ENCODE peak calls at places on chromosomes 6 and 20, in six cellular contexts. One of them, this sample, is unnamed.

GRCh38 chr20:45067558-45067957 is 33.4 kb downstream of the KCNS1 start:
- DNase-seq in ovary: no peak
- DNase-seq in H1: no peak
- DNase-seq in thyroid gland: no peak
- DNase-seq in transverse colon: no peak
- DNase-seq in HCT116: no peak
- DNase-seq in this sample: peak; percentile 70

GRCh38 chr6:136031982-136032381 is 180.5 kb downstream of the PDE7B start:
- DNase-seq in ovary: no peak
- DNase-seq in thyroid gland: no peak
- DNase-seq in transverse colon: no peak
- DNase-seq in H1: no peak
- DNase-seq in HCT116: peak; percentile 6
- DNase-seq in this sample: peak; percentile 73

GRCh38 chr6:128520436-128521301 is at the start of gene PTPRK:
- DNase-seq in HCT116: peak; percentile 76
- DNase-seq in H1: peak; percentile 77
- DNase-seq in thyroid gland: peak; percentile 94
- DNase-seq in transverse colon: peak; percentile 94
- DNase-seq in ovary: peak; percentile 96
- DNase-seq in this sample: peak; percentile 93

GRCh38 chr20:2446845-2447244 is 23.7 kb downstream of the SNRPB start:
- DNase-seq in thyroid gland: no peak
- DNase-seq in HCT116: no peak
- DNase-seq in transverse colon: no peak
- DNase-seq in H1: no peak
- DNase-seq in ovary: no peak
- DNase-seq in this sample: no peak

GRCh38 chr6:1774541-1774940 is 164.8 kb downstream of the FOXC1 start:
- DNase-seq in thyroid gland: no peak
- DNase-seq in transverse colon: no peak
- DNase-seq in H1: no peak
- DNase-seq in HCT116: no peak
- DNase-seq in ovary: no peak
- DNase-seq in this sample: no peak

GRCh38 chr6:4928426-4928825 is 75.4 kb downstream of the RPP40 start:
- DNase-seq in transverse colon: no peak
- DNase-seq in thyroid gland: no peak
- DNase-seq in ovary: no peak
- DNase-seq in HCT116: no peak
- DNase-seq in H1: no peak
- DNase-seq in this sample: no peak

GRCh38 chr6:40923860-40924259 is 115.2 kb downstream of the UNC5CL start:
- DNase-seq in HCT116: no peak
- DNase-seq in H1: no peak
- DNase-seq in ovary: no peak
- DNase-seq in thyroid gland: no peak
- DNase-seq in transverse colon: no peak
- DNase-seq in this sample: no peak

GRCh38 chr6:105817370-105817769 is 268.8 kb upstream of the PRDM1 start:
- DNase-seq in HCT116: no peak
- DNase-seq in thyroid gland: no peak
- DNase-seq in transverse colon: no peak
- DNase-seq in H1: no peak
- DNase-seq in ovary: no peak
- DNase-seq in this sample: no peak

GRCh38 chr20:63969851-63970713 is at the start of gene ZNF512B:
- DNase-seq in H1: no peak
- DNase-seq in ovary: peak; percentile 83
- DNase-seq in HCT116: no peak
- DNase-seq in thyroid gland: peak; percentile 74
- DNase-seq in transverse colon: peak; percentile 59
- DNase-seq in this sample: peak; percentile 81

GRCh38 chr20:1820137-1821074 is 74.8 kb upstream of the SIRPA start:
- DNase-seq in transverse colon: no peak
- DNase-seq in H1: no peak
- DNase-seq in ovary: no peak
- DNase-seq in thyroid gland: no peak
- DNase-seq in HCT116: no peak
- DNase-seq in this sample: peak; percentile 61

GRCh38 chr6:137731960-137732616 is 135.0 kb upstream of the TNFAIP3 start:
- DNase-seq in H1: no peak
- DNase-seq in ovary: no peak
- DNase-seq in transverse colon: no peak
- DNase-seq in HCT116: no peak
- DNase-seq in thyroid gland: no peak
- DNase-seq in this sample: no peak

GRCh38 chr6:16102208-16102607 is 26.7 kb upstream of the MYLIP start:
- DNase-seq in transverse colon: no peak
- DNase-seq in thyroid gland: no peak
- DNase-seq in ovary: no peak
- DNase-seq in HCT116: no peak
- DNase-seq in H1: no peak
- DNase-seq in this sample: no peak

GRCh38 chr20:3815703-3816315 is 4.5 kb upstream of the AP5S1 start:
- DNase-seq in H1: no peak
- DNase-seq in ovary: no peak
- DNase-seq in transverse colon: no peak
- DNase-seq in HCT116: no peak
- DNase-seq in thyroid gland: no peak
- DNase-seq in this sample: no peak

GRCh38 chr6:31738048-31738979 is 1.5 kb upstream of the MSH5 start:
- DNase-seq in ovary: no peak
- DNase-seq in H1: no peak
- DNase-seq in HCT116: no peak
- DNase-seq in transverse colon: peak; percentile 84
- DNase-seq in thyroid gland: no peak
- DNase-seq in this sample: no peak

GRCh38 chr6:54990001-54990400 is 143.4 kb downstream of the FAM83B start:
- DNase-seq in thyroid gland: no peak
- DNase-seq in transverse colon: no peak
- DNase-seq in ovary: no peak
- DNase-seq in H1: no peak
- DNase-seq in HCT116: no peak
- DNase-seq in this sample: no peak

GRCh38 chr6:23505021-23505420 is 621.0 kb upstream of the NRSN1 start:
- DNase-seq in transverse colon: no peak
- DNase-seq in ovary: no peak
- DNase-seq in HCT116: no peak
- DNase-seq in thyroid gland: no peak
- DNase-seq in H1: no peak
- DNase-seq in this sample: no peak

GRCh38 chr20:1826046-1826445 is 69.2 kb upstream of the SIRPA start:
- DNase-seq in HCT116: no peak
- DNase-seq in transverse colon: no peak
- DNase-seq in H1: no peak
- DNase-seq in thyroid gland: no peak
- DNase-seq in ovary: no peak
- DNase-seq in this sample: no peak

GRCh38 chr20:896626-897025 is 19.5 kb downstream of the ANGPT4 start:
- DNase-seq in ovary: no peak
- DNase-seq in transverse colon: no peak
- DNase-seq in H1: no peak
- DNase-seq in thyroid gland: no peak
- DNase-seq in HCT116: no peak
- DNase-seq in this sample: no peak

GRCh38 chr6:168045706-168046620 is 33.0 kb downstream of the FRMD1 start:
- DNase-seq in HCT116: no peak
- DNase-seq in ovary: peak; percentile 47
- DNase-seq in H1: no peak
- DNase-seq in thyroid gland: no peak
- DNase-seq in transverse colon: no peak
- DNase-seq in this sample: no peak

GRCh38 chr6:134078166-134078565 is 25.7 kb upstream of the SLC2A12 start:
- DNase-seq in HCT116: no peak
- DNase-seq in thyroid gland: no peak
- DNase-seq in H1: no peak
- DNase-seq in ovary: no peak
- DNase-seq in transverse colon: no peak
- DNase-seq in this sample: no peak

GRCh38 chr6:134079406-134079921 is 27.0 kb upstream of the SLC2A12 start:
- DNase-seq in HCT116: no peak
- DNase-seq in transverse colon: no peak
- DNase-seq in H1: no peak
- DNase-seq in ovary: no peak
- DNase-seq in thyroid gland: no peak
- DNase-seq in this sample: no peak

GRCh38 chr6:134080171-134080795 is 27.9 kb upstream of the SLC2A12 start:
- DNase-seq in HCT116: no peak
- DNase-seq in transverse colon: peak; percentile 34
- DNase-seq in H1: no peak
- DNase-seq in thyroid gland: no peak
- DNase-seq in ovary: no peak
- DNase-seq in this sample: no peak

GRCh38 chr6:134081506-134081905 is 29.1 kb upstream of the SLC2A12 start:
- DNase-seq in transverse colon: no peak
- DNase-seq in HCT116: no peak
- DNase-seq in ovary: no peak
- DNase-seq in H1: no peak
- DNase-seq in thyroid gland: no peak
- DNase-seq in this sample: no peak

DNA sequence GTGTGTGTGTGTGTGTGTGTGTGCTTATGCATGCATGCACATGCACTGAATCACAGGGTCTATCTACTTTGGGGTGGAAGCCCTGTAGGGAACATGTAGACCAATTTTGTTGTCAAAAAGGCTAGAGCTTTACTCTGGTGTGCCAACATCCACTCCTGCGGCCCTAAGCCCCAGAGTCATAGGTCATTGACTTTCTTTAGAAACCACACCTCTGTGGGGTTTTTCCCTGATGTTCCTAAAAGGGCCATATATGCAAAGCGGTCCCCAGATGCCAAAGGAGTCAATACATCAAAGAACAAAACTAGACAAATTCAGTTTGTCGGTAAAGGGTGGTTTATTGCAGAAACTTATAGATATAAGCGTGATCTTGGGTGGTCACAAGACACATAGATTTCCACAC is 29.8 kb upstream of the SLC2A12 start:
- DNase-seq in thyroid gland: no peak
- DNase-seq in ovary: no peak
- DNase-seq in transverse colon: no peak
- DNase-seq in H1: no peak
- DNase-seq in HCT116: no peak
- DNase-seq in this sample: no peak
- H3K9me3 ChIP-seq in thyroid gland: no peaks in the 10 kb centered on the region
- H3K9me3 ChIP-seq in ovary: no peaks in the 10 kb centered on the region
- H3K9me3 ChIP-seq in transverse colon: no peaks in the 10 kb centered on the region
- H3K9me3 ChIP-seq in H1: no peaks in the 10 kb centered on the region
- H3K9me3 ChIP-seq in HCT116: no peaks in the 10 kb centered on the region
- H3K9me3 ChIP-seq in this sample: no peaks in the 10 kb centered on the region

GRCh38 chr20:62777528-62777830 is 18.8 kb upstream of the MRGBP start:
- DNase-seq in ovary: no peak
- DNase-seq in H1: no peak
- DNase-seq in HCT116: no peak
- DNase-seq in thyroid gland: no peak
- DNase-seq in transverse colon: no peak
- DNase-seq in this sample: no peak
- TF ChIP-seq POLR2A in ovary: no peak
- TF ChIP-seq POLR2A in H1: no peak
- TF ChIP-seq POLR2A in HCT116: no peak
- TF ChIP-seq POLR2A in thyroid gland: no peak
- TF ChIP-seq POLR2A in transverse colon: no peak
- TF ChIP-seq POLR2A in this sample: no peak

DNA sequence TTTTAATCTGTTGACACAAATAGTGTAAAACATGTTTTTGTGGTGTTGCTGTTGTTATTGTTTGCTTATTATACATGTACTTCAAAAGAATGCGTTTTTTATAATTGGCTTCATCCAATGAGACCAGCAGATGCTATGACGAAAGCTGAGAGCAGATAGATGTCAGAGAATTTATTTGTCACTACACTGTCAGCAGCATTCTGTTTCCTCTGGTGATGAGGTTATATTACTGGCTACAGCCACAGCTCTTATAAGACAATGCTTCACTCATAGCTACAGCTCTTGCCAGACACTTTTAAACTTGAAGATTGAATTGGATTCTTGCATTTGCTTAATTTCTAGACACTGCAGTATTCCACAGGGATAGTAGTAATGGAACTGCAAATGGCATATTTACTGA is 860.5 kb downstream of the TBC1D32 start:
- DNase-seq in ovary: no peak
- DNase-seq in thyroid gland: no peak
- DNase-seq in H1: no peak
- DNase-seq in transverse colon: no peak
- DNase-seq in HCT116: no peak
- DNase-seq in this sample: no peak
- H3K9me3 ChIP-seq in ovary: no peaks in the 10 kb centered on the region
- H3K9me3 ChIP-seq in thyroid gland: no peaks in the 10 kb centered on the region
- H3K9me3 ChIP-seq in H1: peaks cover 3% of the 10 kb centered on the region
- H3K9me3 ChIP-seq in transverse colon: peaks cover 9% of the 10 kb centered on the region
- H3K9me3 ChIP-seq in HCT116: no peaks in the 10 kb centered on the region
- H3K9me3 ChIP-seq in this sample: peaks cover 10% of the 10 kb centered on the region

GRCh38 chr6:43020052-43020705 is 1.2 kb upstream of the RRP36 start:
- DNase-seq in HCT116: no peak
- DNase-seq in thyroid gland: no peak
- DNase-seq in ovary: no peak
- DNase-seq in H1: no peak
- DNase-seq in transverse colon: no peak
- DNase-seq in this sample: no peak

GRCh38 chr6:43020847-43021246 is 576 bp upstream of the RRP36 start:
- DNase-seq in ovary: no peak
- DNase-seq in thyroid gland: no peak
- DNase-seq in H1: no peak
- DNase-seq in HCT116: no peak
- DNase-seq in transverse colon: no peak
- DNase-seq in this sample: no peak

GRCh38 chr6:43016935-43017334 is 2.9 kb downstream of the KLHDC3 start:
- DNase-seq in ovary: no peak
- DNase-seq in transverse colon: no peak
- DNase-seq in thyroid gland: no peak
- DNase-seq in H1: no peak
- DNase-seq in HCT116: no peak
- DNase-seq in this sample: no peak

GRCh38 chr6:43019152-43019551 is 2.3 kb upstream of the RRP36 start:
- DNase-seq in transverse colon: no peak
- DNase-seq in thyroid gland: no peak
- DNase-seq in HCT116: no peak
- DNase-seq in ovary: no peak
- DNase-seq in H1: no peak
- DNase-seq in this sample: no peak

DNA sequence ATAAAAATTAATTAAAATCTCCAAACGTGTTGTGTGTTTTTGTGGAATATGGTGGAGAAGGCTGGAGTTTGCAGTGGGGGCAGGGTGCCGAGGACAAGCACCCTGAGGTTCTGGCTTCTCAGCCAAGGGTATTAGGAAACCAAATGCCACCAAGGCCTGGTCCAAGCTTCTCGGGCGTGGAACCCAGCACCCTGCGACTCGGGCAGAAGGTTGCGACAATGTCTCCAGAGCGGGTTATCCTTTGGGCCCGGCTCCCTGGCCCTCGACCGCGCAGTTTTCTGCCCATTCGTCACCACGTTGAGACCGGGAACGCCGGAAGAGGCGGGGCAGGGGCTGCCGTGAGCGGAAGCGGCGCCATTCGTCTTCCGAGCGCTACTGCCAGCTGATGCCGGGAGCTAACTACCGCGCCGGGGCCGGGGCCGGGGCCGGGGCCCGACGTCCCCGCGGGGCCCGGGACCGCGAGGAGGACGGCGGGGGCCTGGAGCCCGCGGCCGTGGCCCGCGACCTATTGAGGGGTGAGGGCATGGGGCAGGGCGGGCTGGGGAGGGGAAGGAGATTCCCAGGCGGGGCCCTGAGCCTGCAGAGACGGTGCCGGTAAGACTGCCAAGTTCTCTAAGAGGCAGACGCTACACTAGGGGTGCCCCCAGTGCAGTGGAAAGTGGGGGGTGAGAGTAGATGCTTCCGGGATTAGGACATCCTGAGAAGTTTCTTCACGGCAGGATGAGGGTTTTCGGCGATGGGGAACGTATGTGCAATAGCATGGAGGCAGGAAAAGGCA is at the start of gene RRP36:
- DNase-seq in ovary: peak; percentile 85
- DNase-seq in HCT116: no peak
- DNase-seq in transverse colon: peak; percentile 81
- DNase-seq in thyroid gland: peak; percentile 75
- DNase-seq in H1: no peak
- DNase-seq in this sample: peak; percentile 85
- TF ChIP-seq POLR2A in ovary: no peak
- TF ChIP-seq POLR2A in HCT116: peak; percentile 56
- TF ChIP-seq POLR2A in transverse colon: peak; percentile 40
- TF ChIP-seq POLR2A in thyroid gland: peak; percentile 73
- TF ChIP-seq POLR2A in H1: no peak
- TF ChIP-seq POLR2A in this sample: no peak